ENCODE peak calls at places on chromosomes 1 and 21, in ten cellular contexts. One of them, this sample, is unnamed.

GRCh38 chr1:229430761-229431269 is 3.1 kb downstream of the ACTA1 start:
- DNase-seq in dorsolateral prefrontal cortex: no peak
- DNase-seq in NCI-H2081: no peak
- DNase-seq in epithelial cell of esophagus: peak; percentile 58
- DNase-seq in left ventricle myocardium superior: peak; percentile 88
- DNase-seq in AG09309: no peak
- DNase-seq in stimulated activated CD8-positive, alpha-beta memory T cell treated with anti-CD3 and anti-CD28 coated beads, Interleukin-7, amount 100 ng/mL, for 1 hour: no peak
- DNase-seq in activated T-cell treated with anti-CD3 and anti-CD28 coated beads, Interleukin-2, amount 50 U/mL, for 48 hours: peak; percentile 66
- DNase-seq in iPS-NIHi11: peak; percentile 90
- DNase-seq in breast epithelium: no peak
- DNase-seq in this sample: peak; percentile 81

GRCh38 chr1:244801246-244801645 is 34.2 kb upstream of the COX20 start:
- DNase-seq in iPS-NIHi11: peak; percentile 65
- DNase-seq in activated T-cell treated with anti-CD3 and anti-CD28 coated beads, Interleukin-2, amount 50 U/mL, for 48 hours: peak; percentile 54
- DNase-seq in stimulated activated CD8-positive, alpha-beta memory T cell treated with anti-CD3 and anti-CD28 coated beads, Interleukin-7, amount 100 ng/mL, for 1 hour: peak; percentile 12
- DNase-seq in dorsolateral prefrontal cortex: peak; percentile 16
- DNase-seq in NCI-H2081: peak; percentile 4
- DNase-seq in breast epithelium: no peak
- DNase-seq in AG09309: no peak
- DNase-seq in left ventricle myocardium superior: no peak
- DNase-seq in epithelial cell of esophagus: peak; percentile 52
- DNase-seq in this sample: no peak

GRCh38 chr1:3327389-3327702 is 127.1 kb upstream of the ARHGEF16 start:
- DNase-seq in activated T-cell treated with anti-CD3 and anti-CD28 coated beads, Interleukin-2, amount 50 U/mL, for 48 hours: no peak
- DNase-seq in dorsolateral prefrontal cortex: no peak
- DNase-seq in AG09309: no peak
- DNase-seq in breast epithelium: no peak
- DNase-seq in stimulated activated CD8-positive, alpha-beta memory T cell treated with anti-CD3 and anti-CD28 coated beads, Interleukin-7, amount 100 ng/mL, for 1 hour: no peak
- DNase-seq in iPS-NIHi11: no peak
- DNase-seq in epithelial cell of esophagus: no peak
- DNase-seq in left ventricle myocardium superior: no peak
- DNase-seq in NCI-H2081: no peak
- DNase-seq in this sample: no peak

GRCh38 chr1:235021815-235022214 is 106.8 kb downstream of the TOMM20 start:
- DNase-seq in AG09309: no peak
- DNase-seq in left ventricle myocardium superior: no peak
- DNase-seq in activated T-cell treated with anti-CD3 and anti-CD28 coated beads, Interleukin-2, amount 50 U/mL, for 48 hours: no peak
- DNase-seq in NCI-H2081: no peak
- DNase-seq in stimulated activated CD8-positive, alpha-beta memory T cell treated with anti-CD3 and anti-CD28 coated beads, Interleukin-7, amount 100 ng/mL, for 1 hour: no peak
- DNase-seq in dorsolateral prefrontal cortex: no peak
- DNase-seq in iPS-NIHi11: no peak
- DNase-seq in epithelial cell of esophagus: no peak
- DNase-seq in breast epithelium: no peak
- DNase-seq in this sample: no peak

GRCh38 chr1:169999357-169999756 is 75.1 kb downstream of the KIFAP3 start:
- DNase-seq in iPS-NIHi11: no peak
- DNase-seq in epithelial cell of esophagus: peak; percentile 85
- DNase-seq in breast epithelium: no peak
- DNase-seq in activated T-cell treated with anti-CD3 and anti-CD28 coated beads, Interleukin-2, amount 50 U/mL, for 48 hours: no peak
- DNase-seq in left ventricle myocardium superior: peak; percentile 40
- DNase-seq in NCI-H2081: no peak
- DNase-seq in AG09309: peak; percentile 97
- DNase-seq in stimulated activated CD8-positive, alpha-beta memory T cell treated with anti-CD3 and anti-CD28 coated beads, Interleukin-7, amount 100 ng/mL, for 1 hour: no peak
- DNase-seq in dorsolateral prefrontal cortex: no peak
- DNase-seq in this sample: no peak

GRCh38 chr21:22597660-22598255 is 1599.5 kb downstream of the NCAM2 start:
- DNase-seq in left ventricle myocardium superior: no peak
- DNase-seq in dorsolateral prefrontal cortex: no peak
- DNase-seq in breast epithelium: no peak
- DNase-seq in activated T-cell treated with anti-CD3 and anti-CD28 coated beads, Interleukin-2, amount 50 U/mL, for 48 hours: no peak
- DNase-seq in epithelial cell of esophagus: no peak
- DNase-seq in iPS-NIHi11: no peak
- DNase-seq in AG09309: no peak
- DNase-seq in NCI-H2081: no peak
- DNase-seq in stimulated activated CD8-positive, alpha-beta memory T cell treated with anti-CD3 and anti-CD28 coated beads, Interleukin-7, amount 100 ng/mL, for 1 hour: no peak
- DNase-seq in this sample: no peak

GRCh38 chr1:35171579-35171978 is 21.4 kb downstream of the SFPQ start:
- DNase-seq in left ventricle myocardium superior: no peak
- DNase-seq in breast epithelium: no peak
- DNase-seq in dorsolateral prefrontal cortex: no peak
- DNase-seq in iPS-NIHi11: no peak
- DNase-seq in stimulated activated CD8-positive, alpha-beta memory T cell treated with anti-CD3 and anti-CD28 coated beads, Interleukin-7, amount 100 ng/mL, for 1 hour: no peak
- DNase-seq in activated T-cell treated with anti-CD3 and anti-CD28 coated beads, Interleukin-2, amount 50 U/mL, for 48 hours: no peak
- DNase-seq in NCI-H2081: no peak
- DNase-seq in epithelial cell of esophagus: no peak
- DNase-seq in AG09309: no peak
- DNase-seq in this sample: no peak

GRCh38 chr1:206725053-206725963 is 40.6 kb downstream of the MAPKAPK2 start:
- DNase-seq in AG09309: no peak
- DNase-seq in dorsolateral prefrontal cortex: peak; percentile 38
- DNase-seq in NCI-H2081: peak; percentile 9
- DNase-seq in activated T-cell treated with anti-CD3 and anti-CD28 coated beads, Interleukin-2, amount 50 U/mL, for 48 hours: peak; percentile 79
- DNase-seq in iPS-NIHi11: peak; percentile 70
- DNase-seq in breast epithelium: no peak
- DNase-seq in left ventricle myocardium superior: no peak
- DNase-seq in epithelial cell of esophagus: peak; percentile 60
- DNase-seq in stimulated activated CD8-positive, alpha-beta memory T cell treated with anti-CD3 and anti-CD28 coated beads, Interleukin-7, amount 100 ng/mL, for 1 hour: no peak
- DNase-seq in this sample: peak; percentile 64

GRCh38 chr21:37665230-37666024 is 250.8 kb downstream of the KCNJ6 start:
- DNase-seq in epithelial cell of esophagus: peak; percentile 53
- DNase-seq in AG09309: no peak
- DNase-seq in stimulated activated CD8-positive, alpha-beta memory T cell treated with anti-CD3 and anti-CD28 coated beads, Interleukin-7, amount 100 ng/mL, for 1 hour: no peak
- DNase-seq in NCI-H2081: no peak
- DNase-seq in left ventricle myocardium superior: no peak
- DNase-seq in breast epithelium: no peak
- DNase-seq in iPS-NIHi11: no peak
- DNase-seq in dorsolateral prefrontal cortex: no peak
- DNase-seq in activated T-cell treated with anti-CD3 and anti-CD28 coated beads, Interleukin-2, amount 50 U/mL, for 48 hours: no peak
- DNase-seq in this sample: no peak

GRCh38 chr1:1616045-1616821 is 933 bp downstream of the MIB2 start:
- DNase-seq in left ventricle myocardium superior: peak; percentile 80
- DNase-seq in activated T-cell treated with anti-CD3 and anti-CD28 coated beads, Interleukin-2, amount 50 U/mL, for 48 hours: no peak
- DNase-seq in stimulated activated CD8-positive, alpha-beta memory T cell treated with anti-CD3 and anti-CD28 coated beads, Interleukin-7, amount 100 ng/mL, for 1 hour: no peak
- DNase-seq in AG09309: no peak
- DNase-seq in iPS-NIHi11: peak; percentile 79
- DNase-seq in NCI-H2081: no peak
- DNase-seq in breast epithelium: no peak
- DNase-seq in epithelial cell of esophagus: peak; percentile 50
- DNase-seq in dorsolateral prefrontal cortex: no peak
- DNase-seq in this sample: no peak

GRCh38 chr1:200917291-200917817 is 22.7 kb downstream of the INAVA start:
- DNase-seq in iPS-NIHi11: no peak
- DNase-seq in NCI-H2081: no peak
- DNase-seq in breast epithelium: no peak
- DNase-seq in left ventricle myocardium superior: peak; percentile 58
- DNase-seq in activated T-cell treated with anti-CD3 and anti-CD28 coated beads, Interleukin-2, amount 50 U/mL, for 48 hours: no peak
- DNase-seq in stimulated activated CD8-positive, alpha-beta memory T cell treated with anti-CD3 and anti-CD28 coated beads, Interleukin-7, amount 100 ng/mL, for 1 hour: no peak
- DNase-seq in dorsolateral prefrontal cortex: no peak
- DNase-seq in epithelial cell of esophagus: peak; percentile 96
- DNase-seq in AG09309: no peak
- DNase-seq in this sample: no peak

GRCh38 chr1:245690946-245691456 is 536.2 kb downstream of the KIF26B start:
- DNase-seq in iPS-NIHi11: no peak
- DNase-seq in AG09309: no peak
- DNase-seq in left ventricle myocardium superior: no peak
- DNase-seq in stimulated activated CD8-positive, alpha-beta memory T cell treated with anti-CD3 and anti-CD28 coated beads, Interleukin-7, amount 100 ng/mL, for 1 hour: no peak
- DNase-seq in breast epithelium: no peak
- DNase-seq in epithelial cell of esophagus: no peak
- DNase-seq in dorsolateral prefrontal cortex: no peak
- DNase-seq in NCI-H2081: no peak
- DNase-seq in activated T-cell treated with anti-CD3 and anti-CD28 coated beads, Interleukin-2, amount 50 U/mL, for 48 hours: no peak
- DNase-seq in this sample: no peak

GRCh38 chr21:42298237-42298636 is 17.0 kb downstream of the TFF3 start:
- DNase-seq in AG09309: no peak
- DNase-seq in dorsolateral prefrontal cortex: no peak
- DNase-seq in breast epithelium: no peak
- DNase-seq in NCI-H2081: no peak
- DNase-seq in iPS-NIHi11: peak; percentile 73
- DNase-seq in left ventricle myocardium superior: no peak
- DNase-seq in activated T-cell treated with anti-CD3 and anti-CD28 coated beads, Interleukin-2, amount 50 U/mL, for 48 hours: no peak
- DNase-seq in epithelial cell of esophagus: peak; percentile 75
- DNase-seq in stimulated activated CD8-positive, alpha-beta memory T cell treated with anti-CD3 and anti-CD28 coated beads, Interleukin-7, amount 100 ng/mL, for 1 hour: no peak
- DNase-seq in this sample: no peak

GRCh38 chr1:68812295-68812694 is 315.4 kb upstream of the DEPDC1 start:
- DNase-seq in stimulated activated CD8-positive, alpha-beta memory T cell treated with anti-CD3 and anti-CD28 coated beads, Interleukin-7, amount 100 ng/mL, for 1 hour: no peak
- DNase-seq in left ventricle myocardium superior: no peak
- DNase-seq in breast epithelium: no peak
- DNase-seq in NCI-H2081: no peak
- DNase-seq in activated T-cell treated with anti-CD3 and anti-CD28 coated beads, Interleukin-2, amount 50 U/mL, for 48 hours: no peak
- DNase-seq in iPS-NIHi11: no peak
- DNase-seq in AG09309: no peak
- DNase-seq in epithelial cell of esophagus: no peak
- DNase-seq in dorsolateral prefrontal cortex: no peak
- DNase-seq in this sample: no peak

GRCh38 chr1:206803221-206803730 is 31.0 kb upstream of the IL10 start:
- DNase-seq in stimulated activated CD8-positive, alpha-beta memory T cell treated with anti-CD3 and anti-CD28 coated beads, Interleukin-7, amount 100 ng/mL, for 1 hour: peak; percentile 34
- DNase-seq in left ventricle myocardium superior: no peak
- DNase-seq in breast epithelium: peak; percentile 33
- DNase-seq in AG09309: no peak
- DNase-seq in activated T-cell treated with anti-CD3 and anti-CD28 coated beads, Interleukin-2, amount 50 U/mL, for 48 hours: peak; percentile 81
- DNase-seq in epithelial cell of esophagus: no peak
- DNase-seq in iPS-NIHi11: no peak
- DNase-seq in dorsolateral prefrontal cortex: no peak
- DNase-seq in NCI-H2081: no peak
- DNase-seq in this sample: no peak

GRCh38 chr1:205849619-205850355 is at the start of gene PM20D1:
- DNase-seq in NCI-H2081: no peak
- DNase-seq in activated T-cell treated with anti-CD3 and anti-CD28 coated beads, Interleukin-2, amount 50 U/mL, for 48 hours: peak; percentile 87
- DNase-seq in iPS-NIHi11: peak; percentile 75
- DNase-seq in epithelial cell of esophagus: peak; percentile 44
- DNase-seq in stimulated activated CD8-positive, alpha-beta memory T cell treated with anti-CD3 and anti-CD28 coated beads, Interleukin-7, amount 100 ng/mL, for 1 hour: peak; percentile 62
- DNase-seq in breast epithelium: peak; percentile 66
- DNase-seq in left ventricle myocardium superior: peak; percentile 81
- DNase-seq in AG09309: no peak
- DNase-seq in dorsolateral prefrontal cortex: no peak
- DNase-seq in this sample: no peak

GRCh38 chr1:53582211-53583020 is 123.2 kb downstream of the DMRTB1 start:
- DNase-seq in activated T-cell treated with anti-CD3 and anti-CD28 coated beads, Interleukin-2, amount 50 U/mL, for 48 hours: no peak
- DNase-seq in dorsolateral prefrontal cortex: no peak
- DNase-seq in left ventricle myocardium superior: no peak
- DNase-seq in stimulated activated CD8-positive, alpha-beta memory T cell treated with anti-CD3 and anti-CD28 coated beads, Interleukin-7, amount 100 ng/mL, for 1 hour: peak; percentile 9
- DNase-seq in breast epithelium: no peak
- DNase-seq in epithelial cell of esophagus: no peak
- DNase-seq in AG09309: no peak
- DNase-seq in NCI-H2081: no peak
- DNase-seq in iPS-NIHi11: no peak
- DNase-seq in this sample: no peak

GRCh38 chr1:153447498-153448170 is 12.8 kb downstream of the S100A7 start:
- DNase-seq in dorsolateral prefrontal cortex: no peak
- DNase-seq in activated T-cell treated with anti-CD3 and anti-CD28 coated beads, Interleukin-2, amount 50 U/mL, for 48 hours: no peak
- DNase-seq in epithelial cell of esophagus: peak; percentile 79
- DNase-seq in NCI-H2081: no peak
- DNase-seq in left ventricle myocardium superior: no peak
- DNase-seq in AG09309: peak; percentile 28
- DNase-seq in iPS-NIHi11: no peak
- DNase-seq in breast epithelium: no peak
- DNase-seq in stimulated activated CD8-positive, alpha-beta memory T cell treated with anti-CD3 and anti-CD28 coated beads, Interleukin-7, amount 100 ng/mL, for 1 hour: no peak
- DNase-seq in this sample: no peak

GRCh38 chr21:16196521-16197208 is 466.9 kb downstream of the USP25 start:
- DNase-seq in AG09309: no peak
- DNase-seq in iPS-NIHi11: no peak
- DNase-seq in dorsolateral prefrontal cortex: no peak
- DNase-seq in NCI-H2081: no peak
- DNase-seq in epithelial cell of esophagus: no peak
- DNase-seq in breast epithelium: no peak
- DNase-seq in activated T-cell treated with anti-CD3 and anti-CD28 coated beads, Interleukin-2, amount 50 U/mL, for 48 hours: no peak
- DNase-seq in stimulated activated CD8-positive, alpha-beta memory T cell treated with anti-CD3 and anti-CD28 coated beads, Interleukin-7, amount 100 ng/mL, for 1 hour: no peak
- DNase-seq in left ventricle myocardium superior: no peak
- DNase-seq in this sample: no peak

GRCh38 chr1:182888736-182889531 is 49.8 kb downstream of the DHX9 start:
- DNase-seq in dorsolateral prefrontal cortex: no peak
- DNase-seq in breast epithelium: no peak
- DNase-seq in AG09309: peak; percentile 7
- DNase-seq in left ventricle myocardium superior: no peak
- DNase-seq in iPS-NIHi11: no peak
- DNase-seq in stimulated activated CD8-positive, alpha-beta memory T cell treated with anti-CD3 and anti-CD28 coated beads, Interleukin-7, amount 100 ng/mL, for 1 hour: no peak
- DNase-seq in epithelial cell of esophagus: no peak
- DNase-seq in NCI-H2081: no peak
- DNase-seq in activated T-cell treated with anti-CD3 and anti-CD28 coated beads, Interleukin-2, amount 50 U/mL, for 48 hours: no peak
- DNase-seq in this sample: no peak

GRCh38 chr1:7136166-7136953 is 351.1 kb downstream of the CAMTA1 start:
- DNase-seq in iPS-NIHi11: no peak
- DNase-seq in left ventricle myocardium superior: no peak
- DNase-seq in breast epithelium: no peak
- DNase-seq in NCI-H2081: no peak
- DNase-seq in AG09309: no peak
- DNase-seq in dorsolateral prefrontal cortex: no peak
- DNase-seq in stimulated activated CD8-positive, alpha-beta memory T cell treated with anti-CD3 and anti-CD28 coated beads, Interleukin-7, amount 100 ng/mL, for 1 hour: no peak
- DNase-seq in epithelial cell of esophagus: no peak
- DNase-seq in activated T-cell treated with anti-CD3 and anti-CD28 coated beads, Interleukin-2, amount 50 U/mL, for 48 hours: no peak
- DNase-seq in this sample: no peak

GRCh38 chr1:64922336-64922735 is 44.0 kb downstream of the JAK1 start:
- DNase-seq in left ventricle myocardium superior: no peak
- DNase-seq in stimulated activated CD8-positive, alpha-beta memory T cell treated with anti-CD3 and anti-CD28 coated beads, Interleukin-7, amount 100 ng/mL, for 1 hour: no peak
- DNase-seq in AG09309: no peak
- DNase-seq in activated T-cell treated with anti-CD3 and anti-CD28 coated beads, Interleukin-2, amount 50 U/mL, for 48 hours: no peak
- DNase-seq in iPS-NIHi11: no peak
- DNase-seq in epithelial cell of esophagus: no peak
- DNase-seq in breast epithelium: no peak
- DNase-seq in NCI-H2081: no peak
- DNase-seq in dorsolateral prefrontal cortex: no peak
- DNase-seq in this sample: no peak

GRCh38 chr1:169348356-169349036 is 19.1 kb downstream of the NME7 start:
- DNase-seq in left ventricle myocardium superior: no peak
- DNase-seq in iPS-NIHi11: peak; percentile 21
- DNase-seq in activated T-cell treated with anti-CD3 and anti-CD28 coated beads, Interleukin-2, amount 50 U/mL, for 48 hours: no peak
- DNase-seq in dorsolateral prefrontal cortex: no peak
- DNase-seq in stimulated activated CD8-positive, alpha-beta memory T cell treated with anti-CD3 and anti-CD28 coated beads, Interleukin-7, amount 100 ng/mL, for 1 hour: no peak
- DNase-seq in NCI-H2081: peak; percentile 62
- DNase-seq in epithelial cell of esophagus: peak; percentile 65
- DNase-seq in AG09309: no peak
- DNase-seq in breast epithelium: no peak
- DNase-seq in this sample: peak; percentile 47

GRCh38 chr1:62198781-62199125 is 4.1 kb downstream of the L1TD1 start:
- DNase-seq in NCI-H2081: no peak
- DNase-seq in stimulated activated CD8-positive, alpha-beta memory T cell treated with anti-CD3 and anti-CD28 coated beads, Interleukin-7, amount 100 ng/mL, for 1 hour: no peak
- DNase-seq in AG09309: no peak
- DNase-seq in epithelial cell of esophagus: no peak
- DNase-seq in left ventricle myocardium superior: no peak
- DNase-seq in activated T-cell treated with anti-CD3 and anti-CD28 coated beads, Interleukin-2, amount 50 U/mL, for 48 hours: no peak
- DNase-seq in iPS-NIHi11: no peak
- DNase-seq in dorsolateral prefrontal cortex: no peak
- DNase-seq in breast epithelium: no peak
- DNase-seq in this sample: no peak

GRCh38 chr1:184945034-184945433 is 29.3 kb downstream of the NIBAN1 start:
- DNase-seq in left ventricle myocardium superior: no peak
- DNase-seq in epithelial cell of esophagus: peak; percentile 60
- DNase-seq in stimulated activated CD8-positive, alpha-beta memory T cell treated with anti-CD3 and anti-CD28 coated beads, Interleukin-7, amount 100 ng/mL, for 1 hour: no peak
- DNase-seq in breast epithelium: no peak
- DNase-seq in iPS-NIHi11: no peak
- DNase-seq in NCI-H2081: no peak
- DNase-seq in AG09309: no peak
- DNase-seq in dorsolateral prefrontal cortex: no peak
- DNase-seq in activated T-cell treated with anti-CD3 and anti-CD28 coated beads, Interleukin-2, amount 50 U/mL, for 48 hours: no peak
- DNase-seq in this sample: no peak

GRCh38 chr1:64809309-64809708 is 64.4 kb downstream of the RAVER2 start:
- DNase-seq in left ventricle myocardium superior: no peak
- DNase-seq in breast epithelium: no peak
- DNase-seq in stimulated activated CD8-positive, alpha-beta memory T cell treated with anti-CD3 and anti-CD28 coated beads, Interleukin-7, amount 100 ng/mL, for 1 hour: no peak
- DNase-seq in NCI-H2081: no peak
- DNase-seq in dorsolateral prefrontal cortex: no peak
- DNase-seq in activated T-cell treated with anti-CD3 and anti-CD28 coated beads, Interleukin-2, amount 50 U/mL, for 48 hours: no peak
- DNase-seq in epithelial cell of esophagus: no peak
- DNase-seq in AG09309: no peak
- DNase-seq in iPS-NIHi11: no peak
- DNase-seq in this sample: no peak

GRCh38 chr1:235783148-235783776 is 83.4 kb downstream of the LYST start:
- DNase-seq in left ventricle myocardium superior: no peak
- DNase-seq in NCI-H2081: peak; percentile 34
- DNase-seq in epithelial cell of esophagus: peak; percentile 44
- DNase-seq in dorsolateral prefrontal cortex: no peak
- DNase-seq in breast epithelium: no peak
- DNase-seq in stimulated activated CD8-positive, alpha-beta memory T cell treated with anti-CD3 and anti-CD28 coated beads, Interleukin-7, amount 100 ng/mL, for 1 hour: no peak
- DNase-seq in iPS-NIHi11: peak; percentile 14
- DNase-seq in AG09309: peak; percentile 27
- DNase-seq in activated T-cell treated with anti-CD3 and anti-CD28 coated beads, Interleukin-2, amount 50 U/mL, for 48 hours: no peak
- DNase-seq in this sample: peak; percentile 5

GRCh38 chr1:204564835-204565234 is 48.6 kb downstream of the MDM4 start:
- DNase-seq in left ventricle myocardium superior: no peak
- DNase-seq in epithelial cell of esophagus: no peak
- DNase-seq in iPS-NIHi11: no peak
- DNase-seq in stimulated activated CD8-positive, alpha-beta memory T cell treated with anti-CD3 and anti-CD28 coated beads, Interleukin-7, amount 100 ng/mL, for 1 hour: no peak
- DNase-seq in breast epithelium: no peak
- DNase-seq in AG09309: no peak
- DNase-seq in NCI-H2081: no peak
- DNase-seq in dorsolateral prefrontal cortex: no peak
- DNase-seq in activated T-cell treated with anti-CD3 and anti-CD28 coated beads, Interleukin-2, amount 50 U/mL, for 48 hours: no peak
- DNase-seq in this sample: no peak

This sample was measured in NT2/D1.